ENCODE peak calls at places on chromosomes 7 and 10, in seven cellular contexts. U is mammary epithelial cell; R is hepatocyte; X is ovary; N is CD4-positive, alpha-beta T cell; J is tibial nerve; A is endodermal cell. S is an unnamed sample. For H3K27me3, the result is how much of the 10 kb centered on the place peaks cover.

GRCh38 chr7:155589001-155589980 is 42.9 kb upstream of the CNPY1 start:
- DNase-seq in J (no peak), A (peak), N (no peak), R (no peak), X (no peak), U (no peak), S (no peak)

GRCh38 chr10:121096617-121097431 is 245.7 kb downstream of the WDR11 start:
- DNase-seq in J (peak), N (no peak), A (peak), R (peak), X (no peak), U (no peak), S (no peak)

GRCh38 chr7:99203092-99203491 is 4.8 kb downstream of the KPNA7 start:
- DNase-seq in N (no peak), U (no peak), X (no peak), J (no peak), R (no peak), A (no peak), S (no peak)

GRCh38 chr7:20561466-20561865 is 54.0 kb upstream of the ABCB5 start:
- DNase-seq in R (no peak), X (no peak), J (no peak), U (peak), A (no peak), N (no peak), S (peak)

GRCh38 chr7:20206104-20206896 is 10.9 kb downstream of the MACC1 start:
- DNase-seq in X (no peak), N (no peak), U (no peak), R (no peak), J (no peak), A (no peak), S (no peak)

GRCh38 chr7:46979439-46979838 is 602.5 kb downstream of the TNS3 start:
- DNase-seq in N (no peak), A (no peak), X (no peak), J (no peak), U (no peak), R (no peak), S (no peak)

GRCh38 chr10:3902054-3902808 is 117.2 kb upstream of the KLF6 start:
- DNase-seq in J (no peak), U (no peak), R (peak), N (no peak), A (no peak), X (no peak), S (peak)

GRCh38 chr7:36794689-36795088 is 70.4 kb upstream of the AOAH start:
- DNase-seq in X (no peak), J (no peak), A (peak), N (no peak), R (no peak), U (peak), S (peak)

GRCh38 chr7:120988591-120989299 is at the start of gene CPED1:
- DNase-seq in R (peak), U (peak), J (peak), X (peak), A (peak), N (peak), S (no peak)

GRCh38 chr10:34696423-34696822 is 118.7 kb downstream of the PARD3 start:
- DNase-seq in J (no peak), A (no peak), X (no peak), N (no peak), U (peak), R (no peak), S (peak)

GRCh38 chr7:141381794-141382453 is 169.3 kb upstream of the AGK start:
- DNase-seq in J (no peak), X (no peak), R (no peak), A (no peak), N (no peak), U (no peak), S (no peak)

GRCh38 chr10:3945026-3945425 is 160.0 kb upstream of the KLF6 start:
- DNase-seq in X (no peak), J (no peak), N (no peak), R (no peak), A (no peak), U (no peak), S (no peak)

GRCh38 chr7:105285118-105285874 is 103.4 kb downstream of the SRPK2 start:
- DNase-seq in N (no peak), X (no peak), R (no peak), U (no peak), A (peak), J (no peak), S (no peak)

GRCh38 chr10:131084791-131085585 is 226.5 kb downstream of the TCERG1L start:
- DNase-seq in X (peak), A (no peak), J (no peak), U (no peak), R (no peak), N (no peak), S (no peak)

GRCh38 chr7:30667172-30667571 is 15.1 kb downstream of the CRHR2 start:
- DNase-seq in R (no peak), J (no peak), U (no peak), X (no peak), N (no peak), A (no peak), S (no peak)

GRCh38 chr7:7964250-7964649 is 4.3 kb upstream of the GLCCI1 start:
- DNase-seq in X (no peak), N (no peak), A (no peak), J (no peak), R (no peak), U (no peak), S (no peak)

GRCh38 chr7:25244193-25244592 is 15.9 kb upstream of the NPVF start:
- DNase-seq in U (no peak), J (no peak), X (no peak), R (no peak), A (peak), N (no peak), S (no peak)

GRCh38 chr7:55964802-55965470 is 551 bp downstream of the NIPSNAP2 start:
- DNase-seq in U (peak), N (peak), A (peak), X (peak), J (peak), R (no peak), S (no peak)

GRCh38 chr10:43878386-43878785 is 229.7 kb upstream of the ZNF32 start:
- DNase-seq in A (peak), U (no peak), N (no peak), J (no peak), X (no peak), R (no peak), S (no peak)

GRCh38 chr10:3148041-3148440 is 24.5 kb downstream of the PITRM1 start:
- DNase-seq in R (no peak), U (no peak), J (no peak), X (no peak), N (no peak), A (no peak), S (no peak)

GRCh38 chr7:16644624-16644986 is 949 bp downstream of the ANKMY2 start:
- DNase-seq in R (peak), X (peak), N (peak), U (peak), A (peak), J (peak), S (no peak)

GRCh38 chr10:96416643-96417042 is 57.8 kb upstream of the OPALIN start:
- DNase-seq in A (no peak), R (peak), J (peak), U (peak), X (no peak), N (no peak), S (no peak)

GRCh38 chr7:24978837-24979469 is 1.0 kb downstream of the OSBPL3 start:
- DNase-seq in U (peak), A (peak), J (no peak), X (peak), R (peak), N (no peak), S (no peak)

GRCh38 chr10:37707829-37708578 is 149.4 kb downstream of the ZNF248 start:
- DNase-seq in R (no peak), U (no peak), J (no peak), A (no peak), X (no peak), N (no peak), S (no peak)

GRCh38 chr7:5177060-5177459 is 13.0 kb upstream of the WIPI2 start:
- DNase-seq in J (peak), X (peak), R (no peak), U (peak), A (no peak), N (no peak), S (no peak)

GRCh38 chr10:103709341-103709920 is 145.9 kb downstream of the SH3PXD2A start:
- DNase-seq in N (no peak), X (no peak), J (no peak), A (no peak), R (no peak), U (peak), S (peak)

GRCh38 chr10:132891994-132892393 is 50.4 kb downstream of the CFAP46 start:
- DNase-seq in A (no peak), X (no peak), J (no peak), N (no peak), R (peak), U (no peak), S (no peak)

GRCh38 chr10:67925449-67926005 is 41.1 kb downstream of the SIRT1 start:
- DNase-seq in R (no peak), J (no peak), N (no peak), X (no peak), A (no peak), U (peak), S (no peak)

GRCh38 chr10:77422491-77423338 is 214.9 kb downstream of the KCNMA1 start:
- DNase-seq in U (no peak), N (no peak), J (no peak), X (no peak), A (no peak), R (no peak), S (no peak)

GRCh38 chr10:79982861-79983260 is 34.0 kb upstream of the SFTPD start:
- DNase-seq in R (no peak), A (peak), J (no peak), N (no peak), U (no peak), X (peak), S (no peak)

GRCh38 chr7:27689878-27690164 is 27.1 kb upstream of the HIBADH start:
- DNase-seq in X (no peak), U (no peak), R (no peak), J (no peak), N (no peak), A (no peak), S (no peak)

GRCh38 chr10:123150986-123151738 is 3.0 kb upstream of the BUB3 start:
- DNase-seq in U (peak), A (peak), X (no peak), R (no peak), J (no peak), N (no peak), S (no peak)

GRCh38 chr10:108601856-108602255 is 1321.5 kb downstream of the XPNPEP1 start:
- DNase-seq in X (no peak), U (peak), A (no peak), J (no peak), N (no peak), R (no peak), S (peak)

GRCh38 chr10:11197854-11198253 is 180.2 kb downstream of the CELF2 start:
- DNase-seq in R (no peak), J (no peak), N (no peak), A (no peak), X (no peak), U (no peak), S (no peak)
- TF ChIP-seq CTCF in R (no peak), J (no peak), N (no peak), A (no peak), X (no peak), U (no peak), S (no peak)

GRCh38 chr10:6713120-6713519 is 133.0 kb upstream of the PRKCQ start:
- DNase-seq in X (no peak), U (no peak), J (no peak), A (no peak), R (no peak), N (no peak), S (no peak)
- H3K27me3 ChIP-seq in X (under half), U (under half), J (under half), A (under half), R (under half), N (under half), S (under half)

DNA sequence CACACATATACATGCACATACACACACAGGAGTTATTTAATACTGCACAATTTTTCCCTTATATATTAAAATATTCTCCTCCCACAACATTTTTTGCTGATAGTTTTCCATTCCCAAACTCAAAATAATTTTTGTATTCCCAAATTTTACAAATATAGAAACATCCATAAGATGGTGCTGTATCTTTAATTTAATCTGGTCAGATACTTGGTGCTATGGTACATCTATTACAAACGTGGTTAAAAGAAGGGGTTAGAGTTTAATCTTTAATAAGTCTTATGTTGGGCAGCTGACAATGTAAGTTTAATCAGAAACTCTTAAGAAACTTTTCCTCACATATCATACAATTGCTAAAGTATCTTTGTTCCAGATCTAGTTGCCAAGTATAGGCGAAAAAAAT is 10.2 kb upstream of the CADPS2 start:
- DNase-seq in X (no peak), A (no peak), N (no peak), J (no peak), R (no peak), U (no peak), S (no peak)
- TF ChIP-seq CTCF in X (no peak), A (no peak), N (no peak), J (no peak), R (peak), U (no peak), S (no peak)

GRCh38 chr7:97732567-97733275 is 835 bp downstream of the TAC1 start:
- DNase-seq in X (no peak), A (peak), U (no peak), J (no peak), R (no peak), N (no peak), S (no peak)
- H3K27me3 ChIP-seq in X (under half), A (half or more), U (under half), J (under half), R (half or more), N (half or more), S (under half)

GRCh38 chr10:74823791-74824183 is 2.6 kb upstream of the KAT6B start:
- DNase-seq in R (no peak), A (no peak), X (no peak), N (no peak), J (no peak), U (no peak), S (no peak)

GRCh38 chr10:74822101-74822500 is 4.3 kb upstream of the KAT6B start:
- DNase-seq in A (no peak), N (no peak), U (no peak), R (no peak), X (no peak), J (no peak), S (no peak)

GRCh38 chr10:74824184-74825032 is 2.0 kb upstream of the KAT6B start:
- DNase-seq in J (no peak), A (peak), U (no peak), N (peak), R (peak), X (peak), S (no peak)

GRCh38 chr10:74821501-74821900 is 4.9 kb upstream of the KAT6B start:
- DNase-seq in A (no peak), R (no peak), J (no peak), U (no peak), X (no peak), N (no peak), S (no peak)

DNA sequence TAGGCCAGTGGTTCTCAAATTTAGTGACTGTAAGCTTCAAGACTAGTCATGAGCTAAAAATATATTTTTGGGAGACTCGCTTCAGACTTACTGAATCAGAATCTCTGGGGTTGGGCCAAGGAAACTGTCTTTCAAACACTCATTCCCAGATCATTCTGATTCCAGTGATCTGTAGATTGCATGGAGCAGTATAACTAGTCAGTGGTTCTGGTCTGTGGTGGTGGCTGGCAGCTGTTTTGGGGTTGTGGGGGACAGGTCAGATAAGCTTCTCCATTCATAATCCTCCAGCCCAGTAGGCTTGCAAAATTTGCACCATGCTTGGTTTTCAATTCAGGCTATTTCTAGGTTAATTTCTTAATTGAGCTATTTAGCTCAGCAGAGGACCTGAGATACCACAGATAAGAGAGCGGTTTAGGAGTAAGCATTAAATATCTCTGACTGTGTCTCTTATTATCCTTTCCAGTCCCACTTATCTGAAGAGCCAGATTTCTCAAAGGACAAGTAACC is 3.8 kb upstream of the KAT6B start:
- DNase-seq in J (no peak), N (no peak), A (no peak), X (no peak), R (no peak), U (no peak), S (no peak)
- TF ChIP-seq CTCF in J (no peak), N (no peak), A (no peak), X (no peak), R (no peak), U (no peak), S (no peak)

GRCh38 chr7:142809671-142810070 is 38.9 kb downstream of the PRSS2 start:
- DNase-seq in X (no peak), A (peak), N (no peak), J (no peak), U (no peak), R (no peak), S (no peak)

GRCh38 chr7:142807855-142808460 is 37.2 kb downstream of the PRSS2 start:
- DNase-seq in X (no peak), A (no peak), U (no peak), J (no peak), R (no peak), N (no peak), S (no peak)

GRCh38 chr7:142808461-142808801 is 37.7 kb downstream of the PRSS2 start:
- DNase-seq in U (no peak), A (peak), R (no peak), X (no peak), J (no peak), N (no peak), S (no peak)

GRCh38 chr7:142806957-142807356 is 36.2 kb downstream of the PRSS2 start:
- DNase-seq in U (no peak), X (no peak), J (no peak), A (no peak), N (no peak), R (no peak), S (no peak)

GRCh38 chr7:142808802-142809583 is 38.2 kb downstream of the PRSS2 start:
- DNase-seq in U (peak), J (no peak), X (no peak), A (peak), R (no peak), N (peak), S (peak)
- H3K27me3 ChIP-seq in U (under half), J (under half), X (under half), A (under half), R (under half), N (under half), S (under half)

GRCh38 chr7:34807548-34808340 is 149.7 kb downstream of the NPSR1 start:
- DNase-seq in N (no peak), X (no peak), R (no peak), J (no peak), U (no peak), A (no peak), S (no peak)
- TF ChIP-seq CTCF in N (no peak), X (no peak), R (no peak), J (no peak), U (no peak), A (no peak), S (no peak)

DNA sequence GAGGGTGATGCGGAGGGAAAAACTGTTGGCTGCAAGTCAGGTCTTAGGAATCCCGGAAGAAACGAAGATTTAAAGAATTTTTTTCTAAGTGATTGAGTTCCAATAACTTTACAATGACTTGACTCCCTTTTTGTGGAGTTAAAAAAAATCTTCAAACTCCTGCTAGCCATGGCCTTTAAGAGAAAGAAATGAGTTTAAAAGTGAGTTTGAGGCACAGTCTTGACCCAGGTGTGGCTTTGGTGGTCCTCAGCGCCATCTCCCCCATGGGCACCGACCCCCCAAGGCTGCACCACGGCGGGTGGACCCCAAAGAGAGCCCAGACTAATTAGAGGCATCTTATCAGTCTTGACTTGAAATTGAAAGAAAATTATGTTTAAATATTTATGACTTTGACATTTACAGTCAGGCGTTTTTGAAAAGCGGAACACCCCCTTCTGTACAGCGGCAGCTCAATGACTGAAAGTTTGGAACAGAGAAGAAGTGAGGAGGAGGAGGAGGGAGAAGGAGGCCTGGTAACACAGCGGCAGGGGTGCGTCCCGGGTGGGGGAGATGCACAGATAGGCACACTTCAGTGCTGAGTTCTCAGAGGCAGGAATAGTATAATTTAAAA is 349.6 kb downstream of the DNAJB6 start:
- DNase-seq in R (no peak), U (no peak), A (peak), J (no peak), X (no peak), N (no peak), S (no peak)
- H3K27me3 ChIP-seq in R (half or more), U (half or more), A (under half), J (under half), X (under half), N (half or more), S (half or more)

DNA sequence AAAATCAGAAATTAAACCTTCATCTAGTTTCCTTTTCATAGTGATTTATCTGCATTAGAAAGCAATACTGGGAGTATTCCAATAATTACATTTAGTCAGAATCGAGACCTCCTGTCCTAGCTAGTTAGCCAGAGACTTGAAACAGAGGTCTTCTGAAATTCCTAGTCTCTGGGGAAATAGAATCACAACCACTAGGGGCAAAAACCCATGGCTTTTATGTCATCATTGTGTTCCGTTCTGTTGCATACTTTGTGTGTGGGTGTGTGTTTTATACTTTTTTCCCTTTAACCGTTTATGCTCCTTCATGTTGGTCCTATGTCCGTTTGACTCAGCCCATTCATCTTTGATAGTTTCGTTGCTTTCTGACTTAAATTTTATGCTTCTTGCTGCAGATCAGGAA is 79.8 kb downstream of the RALA start:
- DNase-seq in A (no peak), J (no peak), R (no peak), X (no peak), U (no peak), N (no peak), S (no peak)
- TF ChIP-seq CTCF in A (peak), J (no peak), R (no peak), X (no peak), U (peak), N (no peak), S (peak)

S was measured in kidney epithelial cell.